ENCODE peak calls at places on chromosomes 12 and 14, in seven cellular contexts. Z, G, C, V, E, Y and S are unnamed samples.

GRCh38 chr12:75923964-75924666 is 107.5 kb downstream of the PHLDA1 start:
- DNase-seq in G (no peak), V (no peak), Z (no peak), C (no peak), E (peak; percentile 27), Y (no peak), S (no peak)

GRCh38 chr14:62800577-62800976 is 244.7 kb downstream of the KCNH5 start:
- DNase-seq in Z (no peak), E (no peak), G (no peak), V (no peak), Y (peak; percentile 4), C (no peak), S (no peak)

GRCh38 chr12:79662046-79662811 is 28.5 kb downstream of the PAWR start:
- DNase-seq in Y (no peak), C (no peak), V (no peak), E (peak; percentile 58), Z (no peak), G (no peak), S (no peak)

GRCh38 chr12:74454109-74454508 is 83.5 kb upstream of the ATXN7L3B start:
- DNase-seq in V (no peak), C (no peak), Z (no peak), E (no peak), G (no peak), Y (no peak), S (no peak)

GRCh38 chr12:94663702-94664101 is 13.3 kb upstream of the TMCC3 start:
- DNase-seq in Y (no peak), E (no peak), Z (no peak), G (no peak), C (no peak), V (no peak), S (no peak)

GRCh38 chr14:104432611-104433231 is 146.8 kb upstream of the C14orf180 start:
- DNase-seq in Y (no peak), V (no peak), E (no peak), Z (peak; percentile 44), G (no peak), C (peak; percentile 27), S (no peak)

GRCh38 chr12:92094751-92095161 is 50.9 kb downstream of the BTG1 start:
- DNase-seq in V (no peak), Z (no peak), C (no peak), Y (peak; percentile 77), E (peak; percentile 27), G (no peak), S (no peak)

GRCh38 chr12:122842505-122843405 is 7.5 kb downstream of the HIP1R start:
- DNase-seq in E (no peak), Y (no peak), G (no peak), Z (no peak), C (peak; percentile 44), V (no peak), S (no peak)

GRCh38 chr12:132172619-132173018 is 28.4 kb downstream of the NOC4L start:
- DNase-seq in Y (no peak), V (no peak), E (no peak), G (no peak), C (no peak), Z (no peak), S (no peak)

GRCh38 chr14:92914087-92914656 is 8.8 kb upstream of the CHGA start:
- DNase-seq in Z (no peak), E (peak; percentile 10), Y (peak; percentile 48), V (no peak), G (peak; percentile 11), C (peak; percentile 70), S (no peak)

GRCh38 chr14:67773844-67774377 is 42.5 kb downstream of the ZFYVE26 start:
- DNase-seq in Z (no peak), Y (peak; percentile 91), E (no peak), G (no peak), V (no peak), C (no peak), S (no peak)

GRCh38 chr12:107580750-107581529 is 104.7 kb upstream of the PWP1 start:
- DNase-seq in G (no peak), C (peak; percentile 65), Z (no peak), E (no peak), Y (no peak), V (no peak), S (no peak)

GRCh38 chr12:68786929-68787328 is 21.0 kb upstream of the MDM2 start:
- DNase-seq in V (no peak), C (no peak), E (no peak), Y (no peak), Z (no peak), G (no peak), S (no peak)

GRCh38 chr14:102930753-102931579 is 8.5 kb downstream of the AMN start:
- DNase-seq in V (no peak), Z (no peak), C (peak; percentile 81), Y (peak; percentile 62), E (peak; percentile 41), G (no peak), S (no peak)

GRCh38 chr14:102932484-102933248 is 10.2 kb downstream of the AMN start:
- DNase-seq in Y (no peak), Z (no peak), V (no peak), E (no peak), C (no peak), G (no peak), S (no peak)

GRCh38 chr14:102933618-102934231 is 11.3 kb downstream of the AMN start:
- DNase-seq in Y (no peak), E (no peak), V (no peak), C (no peak), G (no peak), Z (no peak), S (no peak)

GRCh38 chr14:102930138-102930752 is 7.8 kb downstream of the AMN start:
- DNase-seq in C (peak; percentile 67), Y (no peak), E (no peak), V (no peak), Z (no peak), G (no peak), S (no peak)

DNA sequence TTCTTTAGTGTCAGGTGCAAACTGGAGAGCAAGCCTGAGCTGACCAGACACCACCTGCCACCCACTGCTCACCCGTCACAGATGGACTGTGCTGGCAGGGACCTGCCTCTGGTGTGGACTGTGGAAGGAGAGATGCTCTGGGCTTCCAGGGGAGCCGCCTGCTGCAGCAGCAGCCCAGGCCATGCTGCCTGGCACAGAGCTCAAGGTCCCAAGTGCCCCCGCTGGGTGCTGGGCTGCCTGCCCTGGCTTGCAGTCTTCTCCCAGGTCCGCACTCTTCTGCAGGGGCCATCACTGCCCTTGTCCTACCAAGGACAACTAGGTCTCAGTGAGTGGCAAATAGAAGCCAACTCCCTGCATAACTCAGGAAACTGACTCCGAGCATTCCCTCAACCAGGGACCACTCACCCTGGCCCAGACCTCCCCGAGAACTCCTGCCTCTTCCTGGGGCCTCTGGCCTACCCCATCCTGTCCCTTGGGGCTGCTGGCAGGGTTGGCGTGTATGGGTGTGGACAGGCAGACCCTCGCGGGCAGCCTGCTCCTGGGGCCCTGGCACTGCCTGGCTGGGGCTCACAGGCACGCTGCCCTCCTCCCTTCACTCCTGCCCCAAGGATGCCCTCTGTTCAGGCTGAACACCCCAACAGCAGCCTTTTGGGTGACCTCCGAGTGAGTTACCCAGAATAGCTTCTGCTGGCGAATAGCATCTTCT is 9.3 kb downstream of the AMN start:
- DNase-seq in Z (no peak), E (no peak), V (no peak), Y (no peak), C (no peak), G (no peak), S (no peak)
- H3K4me1 ChIP-seq in Z (peaks cover 32% of the 10 kb centered on the region), E (peaks cover 22% of the 10 kb centered on the region), V (no peaks in the 10 kb centered on the region), Y (peaks cover 8% of the 10 kb centered on the region), C (no peaks in the 10 kb centered on the region), G (peaks cover 18% of the 10 kb centered on the region), S (peaks cover 17% of the 10 kb centered on the region)

GRCh38 chr14:101102875-101103274 is 199.4 kb upstream of the RTL1 start:
- DNase-seq in C (peak; percentile 32), E (no peak), V (no peak), G (no peak), Y (no peak), Z (peak; percentile 34), S (no peak)
- H3K27ac ChIP-seq in C (no peak overlapping the region), E (no peak overlapping the region), V (no peak overlapping the region), G (no peak overlapping the region), Y (no peak overlapping the region), Z (no peak overlapping the region), S (no peak overlapping the region)

DNA sequence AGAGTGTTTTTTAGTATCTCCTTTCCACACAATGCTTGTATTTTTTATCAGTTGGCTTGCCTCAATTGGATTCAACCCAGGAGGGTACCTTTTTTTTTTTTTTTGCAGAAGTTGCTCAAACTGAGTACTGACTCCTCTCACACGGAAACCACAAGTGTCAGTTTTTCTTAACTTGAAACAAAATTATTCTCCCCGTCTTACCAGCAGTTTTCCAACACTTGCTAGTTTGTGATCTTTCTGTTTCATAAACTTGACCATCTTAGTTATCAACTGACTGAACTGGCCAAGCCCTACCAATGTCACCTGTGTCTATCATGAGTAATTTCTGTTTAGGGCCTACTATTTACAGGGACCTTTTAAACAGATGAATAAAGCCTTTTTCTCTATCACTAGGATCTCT is 34.1 kb upstream of the ITPR2 start:
- DNase-seq in C (no peak), V (no peak), Z (no peak), Y (no peak), E (no peak), G (no peak), S (no peak)
- H3K4me1 ChIP-seq in C (no peaks in the 10 kb centered on the region), V (peaks cover 31% of the 10 kb centered on the region), Z (peaks cover 17% of the 10 kb centered on the region), Y (peaks cover 13% of the 10 kb centered on the region), E (no peaks in the 10 kb centered on the region), G (peaks cover 5% of the 10 kb centered on the region), S (peaks cover 12% of the 10 kb centered on the region)

GRCh38 chr12:53600490-53601295 is 25.5 kb downstream of the ATF7 start:
- DNase-seq in E (no peak), Z (no peak), C (no peak), Y (no peak), V (no peak), G (no peak), S (no peak)

GRCh38 chr12:53601296-53601847 is 24.8 kb downstream of the ATF7 start:
- DNase-seq in Z (no peak), Y (no peak), C (no peak), G (no peak), E (no peak), V (no peak), S (no peak)

GRCh38 chr12:53603196-53603595 is 23.0 kb downstream of the ATF7 start:
- DNase-seq in C (no peak), G (no peak), Z (no peak), V (no peak), E (no peak), Y (no peak), S (no peak)

GRCh38 chr12:53603804-53604203 is 22.4 kb downstream of the ATF7 start:
- DNase-seq in Z (no peak), V (no peak), Y (no peak), C (no peak), G (no peak), E (no peak), S (no peak)

DNA sequence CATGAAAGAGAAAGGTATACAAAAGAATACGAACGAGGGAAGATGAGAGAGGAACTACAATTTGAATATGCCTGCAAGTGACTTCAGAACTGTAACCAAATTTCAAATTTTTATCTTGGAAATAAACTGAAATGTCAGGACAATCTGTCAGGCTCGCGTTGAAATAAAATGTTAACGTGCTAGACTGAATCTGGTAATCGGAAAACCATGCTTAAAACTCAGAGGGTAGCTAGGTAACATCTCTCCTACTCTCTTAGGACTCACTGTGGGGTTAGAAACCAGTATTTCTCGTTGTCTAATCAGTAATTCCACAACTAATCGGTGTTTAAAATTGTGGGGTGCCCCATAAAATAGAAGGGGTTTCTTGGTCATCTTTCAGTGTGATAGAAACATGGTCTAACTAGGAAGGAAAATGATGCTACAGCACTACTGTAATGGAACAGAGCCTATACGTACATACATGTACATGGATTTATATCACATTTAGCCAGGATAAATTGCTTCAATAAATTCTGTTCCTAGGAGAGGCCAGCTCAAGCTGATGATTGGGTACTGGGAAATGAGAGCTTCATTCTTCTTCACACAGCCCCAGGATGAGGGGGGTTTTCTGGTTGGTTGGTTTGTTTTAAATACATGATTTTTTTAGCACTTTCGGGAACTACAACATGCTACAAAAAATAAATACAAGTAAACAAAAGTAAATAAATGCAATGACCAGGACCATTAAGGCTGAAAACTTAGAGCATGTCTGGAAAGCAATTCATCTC is 23.8 kb downstream of the ATF7 start:
- DNase-seq in E (no peak), Y (no peak), G (no peak), C (no peak), V (no peak), Z (no peak), S (no peak)
- H3K27ac ChIP-seq in E (no peak overlapping the region), Y (no peak overlapping the region), G (no peak overlapping the region), C (no peak overlapping the region), V (no peak overlapping the region), Z (no peak overlapping the region), S (no peak overlapping the region)